ENCODE peak calls at places on chromosome 20, in eight cellular contexts. Q, P, F, I, V, X, L and S are unnamed samples.

GRCh38 chr20:23918101-23918862 is 38.7 kb upstream of the CST5 start:
- DNase-seq in Q (no peak), P (no peak), F (no peak), I (no peak), V (no peak), X (no peak), L (no peak), S (no peak)

GRCh38 chr20:52494244-52494643 is 302.7 kb upstream of the ZFP64 start:
- DNase-seq in Q (peak), P (peak), F (no peak), I (peak), V (peak), X (no peak), L (peak), S (no peak)

GRCh38 chr20:25077610-25078169 is 4.3 kb downstream of the VSX1 start:
- DNase-seq in Q (no peak), P (no peak), F (no peak), I (peak), V (no peak), X (no peak), L (no peak), S (peak)

GRCh38 chr20:54195483-54196472 is 12.1 kb upstream of the PFDN4 start:
- DNase-seq in Q (no peak), P (no peak), F (no peak), I (no peak), V (no peak), X (no peak), L (no peak), S (no peak)

GRCh38 chr20:41052742-41053419 is 24.3 kb downstream of the TOP1 start:
- DNase-seq in Q (peak), P (no peak), F (no peak), I (no peak), V (no peak), X (no peak), L (no peak), S (peak)

GRCh38 chr20:53138454-53139291 is 166.5 kb downstream of the TSHZ2 start:
- DNase-seq in Q (no peak), P (no peak), F (no peak), I (no peak), V (no peak), X (no peak), L (no peak), S (no peak)

GRCh38 chr20:21510414-21510971 is 3.4 kb downstream of the NKX2-2 start:
- DNase-seq in Q (no peak), P (no peak), F (no peak), I (no peak), V (no peak), X (no peak), L (no peak), S (peak)

GRCh38 chr20:48769111-48769879 is 58.5 kb downstream of the PREX1 start:
- DNase-seq in Q (no peak), P (no peak), F (peak), I (no peak), V (no peak), X (no peak), L (peak), S (no peak)

GRCh38 chr20:20694591-20694990 is 17.9 kb downstream of the RALGAPA2 start:
- DNase-seq in Q (no peak), P (no peak), F (no peak), I (no peak), V (no peak), X (no peak), L (no peak), S (no peak)

GRCh38 chr20:8394308-8394945 is 262.4 kb downstream of the PLCB1 start:
- DNase-seq in Q (no peak), P (peak), F (no peak), I (no peak), V (peak), X (no peak), L (no peak), S (no peak)

DNA sequence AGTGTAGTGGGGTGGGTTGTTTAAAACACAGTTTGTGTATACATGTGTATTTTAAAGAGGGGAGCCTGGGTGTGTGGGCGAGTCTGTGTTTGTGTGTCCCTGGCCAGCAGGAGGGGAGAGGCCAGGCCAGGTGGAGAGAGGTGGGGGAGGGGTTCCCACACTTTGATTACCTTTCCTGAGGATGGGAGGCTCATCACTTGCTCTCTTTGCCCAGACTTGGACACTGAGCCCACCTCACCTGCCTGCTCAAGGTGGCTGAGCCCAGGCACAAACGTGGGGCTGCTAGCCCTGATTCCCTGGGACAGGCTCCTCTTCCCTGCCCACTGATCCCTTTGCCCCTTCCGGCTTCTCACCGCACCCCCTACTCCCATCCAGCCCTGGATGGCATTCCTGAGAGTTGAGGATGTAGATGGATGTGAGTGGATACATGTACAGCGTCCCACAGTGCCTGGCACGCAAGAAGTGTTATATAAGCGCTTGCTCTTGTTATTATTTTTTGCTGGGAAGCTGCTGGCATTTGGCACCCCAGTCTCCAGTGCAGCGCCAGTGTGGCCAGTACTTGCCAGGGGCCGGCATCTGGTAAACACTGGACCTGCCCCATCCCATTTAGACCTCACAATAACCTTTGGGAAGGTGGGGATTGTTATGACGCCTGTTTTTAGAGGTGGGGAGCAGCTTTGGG is 2.7 kb downstream of the CEBPB start:
- DNase-seq in Q (no peak), P (no peak), F (no peak), I (no peak), V (no peak), X (no peak), L (no peak), S (no peak)
- H3K4me3 ChIP-seq in Q (peak), P (peak), F (peak), I (peak), V (peak), X (peak), L (peak), S (no peak)

GRCh38 chr20:62475819-62476073 is at the start of gene GATA5:
- DNase-seq in Q (no peak), P (no peak), F (no peak), I (no peak), V (no peak), X (no peak), L (no peak), S (no peak)

GRCh38 chr20:62479218-62479617 is 3.4 kb upstream of the GATA5 start:
- DNase-seq in Q (no peak), P (no peak), F (no peak), I (no peak), V (no peak), X (no peak), L (no peak), S (no peak)

GRCh38 chr20:62476074-62476838 is 461 bp upstream of the GATA5 start:
- DNase-seq in Q (no peak), P (no peak), F (no peak), I (no peak), V (no peak), X (no peak), L (no peak), S (peak)

GRCh38 chr20:62480318-62480717 is 4.5 kb upstream of the GATA5 start:
- DNase-seq in Q (no peak), P (no peak), F (no peak), I (no peak), V (no peak), X (no peak), L (no peak), S (no peak)

GRCh38 chr20:62477669-62478450 is 2.1 kb upstream of the GATA5 start:
- DNase-seq in Q (no peak), P (no peak), F (no peak), I (no peak), V (no peak), X (no peak), L (no peak), S (peak)
- H3K4me3 ChIP-seq in Q (no peak), P (no peak), F (no peak), I (no peak), V (no peak), X (no peak), L (no peak), S (no peak)

GRCh38 chr20:31731321-31731717 is 7.8 kb upstream of the TPX2 start:
- DNase-seq in Q (no peak), P (no peak), F (no peak), I (no peak), V (no peak), X (no peak), L (no peak), S (no peak)
- H3K4me3 ChIP-seq in Q (no peak), P (no peak), F (no peak), I (no peak), V (no peak), X (no peak), L (no peak), S (no peak)

DNA sequence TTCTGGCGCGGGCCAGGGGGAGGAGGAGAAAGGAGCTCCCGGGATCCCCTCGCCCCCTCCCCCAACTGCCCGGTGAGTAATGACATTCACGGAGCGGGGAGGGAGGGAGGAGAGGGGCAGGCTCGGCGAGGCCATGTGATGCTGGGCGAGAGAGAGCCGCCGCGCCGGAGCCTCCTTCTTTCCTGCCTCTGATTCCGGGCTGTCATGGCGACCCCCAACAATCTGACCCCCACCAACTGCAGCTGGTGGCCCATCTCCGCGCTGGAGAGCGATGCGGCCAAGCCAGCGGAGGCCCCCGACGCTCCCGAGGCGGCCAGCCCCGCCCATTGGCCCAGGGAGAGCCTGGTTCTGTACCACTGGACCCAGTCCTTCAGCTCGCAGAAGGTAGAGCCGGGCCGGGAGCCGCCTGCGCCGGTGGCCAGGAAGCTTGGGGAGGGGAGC is at the start of gene GDAP1L1:
- DNase-seq in Q (no peak), P (no peak), F (no peak), I (no peak), V (no peak), X (no peak), L (no peak), S (peak)
- H3K4me3 ChIP-seq in Q (no peak), P (no peak), F (no peak), I (peak), V (no peak), X (peak), L (no peak), S (peak)